ENCODE peak calls at places on chromosomes 7 and 10, in five cellular contexts. Z is MM.1S, F is fibroblast of lung, A is PC-3, K is neural progenitor cell. E is an unnamed sample. For H3K4me1, the result is how much of the 10 kb centered on the place peaks cover.

GRCh38 chr10:91652364-91652763 is 19.5 kb upstream of the PPP1R3C start:
- DNase-seq in Z (no peak), F (peak), A (peak), K (peak), E (no peak)

GRCh38 chr7:114874170-114874569 is 47.7 kb upstream of the MDFIC start:
- DNase-seq in Z (no peak), F (no peak), A (no peak), K (no peak), E (no peak)

GRCh38 chr7:111147708-111148107 is 56.8 kb downstream of the LRRN3 start:
- DNase-seq in Z (no peak), F (no peak), A (no peak), K (no peak), E (no peak)

GRCh38 chr7:104137971-104138370 is 69.8 kb downstream of the ORC5 start:
- DNase-seq in Z (no peak), F (peak), A (peak), K (peak), E (peak)

GRCh38 chr10:18381679-18382078 is 241.5 kb downstream of the CACNB2 start:
- DNase-seq in Z (no peak), F (no peak), A (no peak), K (no peak), E (no peak)

GRCh38 chr7:479115-479947 is 40.3 kb downstream of the PDGFA start:
- DNase-seq in Z (no peak), F (no peak), A (no peak), K (no peak), E (no peak)

GRCh38 chr10:77592946-77593636 is 44.5 kb downstream of the KCNMA1 start:
- DNase-seq in Z (no peak), F (peak), A (peak), K (no peak), E (no peak)

GRCh38 chr10:33015798-33016547 is 57.9 kb upstream of the ITGB1 start:
- DNase-seq in Z (no peak), F (peak), A (peak), K (no peak), E (no peak)

GRCh38 chr10:117784776-117785175 is 242.2 kb downstream of the EMX2 start:
- DNase-seq in Z (no peak), F (no peak), A (no peak), K (no peak), E (no peak)

GRCh38 chr10:59626523-59626869 is 83.2 kb downstream of the SLC16A9 start:
- DNase-seq in Z (no peak), F (no peak), A (peak), K (no peak), E (peak)

GRCh38 chr7:74479066-74479781 is 25.5 kb downstream of the GTF2IRD1 start:
- DNase-seq in Z (no peak), F (peak), A (peak), K (no peak), E (no peak)

GRCh38 chr10:1270490-1270889 is 214.3 kb downstream of the WDR37 start:
- DNase-seq in Z (no peak), F (no peak), A (no peak), K (no peak), E (no peak)

GRCh38 chr10:71638087-71638576 is 81.4 kb downstream of the C10orf105 start:
- DNase-seq in Z (no peak), F (no peak), A (peak), K (peak), E (peak)

GRCh38 chr10:72044417-72045041 is 43.8 kb downstream of the SPOCK2 start:
- DNase-seq in Z (no peak), F (peak), A (no peak), K (peak), E (no peak)

DNA sequence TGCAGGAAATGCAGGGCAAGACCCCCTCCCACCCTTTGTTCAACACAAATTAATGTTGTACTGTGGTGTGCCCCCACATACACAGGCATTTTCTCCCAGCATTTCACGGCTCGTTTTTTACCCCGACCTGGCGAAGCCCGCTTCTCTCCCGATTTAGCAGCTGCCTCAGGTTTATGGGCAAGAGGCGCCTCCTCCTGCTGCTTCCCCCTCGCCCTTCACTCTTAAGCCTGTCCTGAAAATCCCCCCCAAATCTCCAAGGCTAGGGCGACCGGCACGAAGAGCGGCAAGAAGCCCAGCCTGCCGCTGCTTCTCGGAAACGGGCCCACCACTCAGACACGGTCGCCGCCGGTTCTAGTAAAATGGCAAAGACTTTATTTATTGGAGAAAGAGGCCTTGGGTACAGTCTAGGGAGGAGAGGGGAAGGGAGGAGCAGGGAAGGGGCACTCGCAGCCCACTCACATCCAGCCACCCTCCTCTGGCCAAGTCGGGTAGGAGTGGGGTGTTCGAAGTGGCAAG is 3.4 kb downstream of the LBX1 start:
- DNase-seq in Z (no peak), F (no peak), A (no peak), K (no peak), E (peak)
- TF ChIP-seq EZH2 in Z (no peak), F (no peak), A (no peak), K (peak), E (no peak)

GRCh38 chr10:101064415-101065030 is 2.7 kb downstream of the KAZALD1 start:
- DNase-seq in Z (peak), F (no peak), A (no peak), K (no peak), E (no peak)

GRCh38 chr10:101063548-101064414 is 2.0 kb downstream of the KAZALD1 start:
- DNase-seq in Z (peak), F (no peak), A (no peak), K (peak), E (peak)

GRCh38 chr10:101062231-101063161 is 707 bp downstream of the KAZALD1 start:
- DNase-seq in Z (peak), F (peak), A (peak), K (peak), E (peak)

GRCh38 chr10:101061814-101062230 is at the start of gene KAZALD1:
- DNase-seq in Z (no peak), F (peak), A (no peak), K (no peak), E (no peak)

DNA sequence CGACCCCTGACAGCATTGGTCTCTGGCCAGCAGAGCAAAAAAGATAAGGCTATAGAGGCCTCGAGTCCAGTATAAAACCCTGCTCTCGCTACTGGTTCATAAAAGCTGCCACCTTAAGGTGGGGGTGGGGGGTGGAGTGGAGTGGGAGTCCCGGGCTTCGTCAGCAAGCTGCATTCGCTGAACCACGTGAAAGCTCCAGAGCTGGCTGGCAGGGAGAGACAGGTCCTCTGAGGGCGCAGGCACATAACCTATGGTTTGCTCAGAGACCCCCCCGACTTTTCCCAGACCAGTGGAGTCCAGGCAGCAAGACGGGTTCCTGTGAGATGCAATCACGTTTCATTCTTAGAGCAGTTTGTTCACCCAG is 1.4 kb downstream of the KAZALD1 start:
- DNase-seq in Z (peak), F (no peak), A (no peak), K (no peak), E (no peak)
- H3K4me1 ChIP-seq in Z (under half), F (under half), A (under half), K (under half), E (under half)

DNA sequence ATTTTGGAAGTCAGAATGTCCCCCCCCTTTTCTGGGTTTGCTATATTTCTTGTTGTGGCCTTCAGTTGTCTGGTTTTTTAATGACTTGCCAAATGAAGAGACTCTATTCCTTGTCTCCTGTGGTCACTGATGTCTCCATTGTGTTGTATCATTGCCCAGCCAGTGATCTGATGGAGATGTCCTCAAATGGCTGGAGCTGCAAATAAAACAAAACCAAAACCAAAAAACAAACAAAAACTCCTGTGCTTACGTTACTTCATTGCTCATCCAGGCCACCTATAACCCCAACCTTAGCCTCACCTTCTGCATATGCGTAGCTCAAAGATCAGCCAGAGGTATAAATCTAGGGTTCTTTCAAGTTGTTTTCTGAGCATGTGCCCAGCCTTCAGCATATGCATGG is 5.1 kb downstream of the RBM33 start:
- DNase-seq in Z (no peak), F (no peak), A (no peak), K (no peak), E (no peak)
- TF ChIP-seq EZH2 in Z (no peak), F (no peak), A (no peak), K (no peak), E (no peak)

DNA sequence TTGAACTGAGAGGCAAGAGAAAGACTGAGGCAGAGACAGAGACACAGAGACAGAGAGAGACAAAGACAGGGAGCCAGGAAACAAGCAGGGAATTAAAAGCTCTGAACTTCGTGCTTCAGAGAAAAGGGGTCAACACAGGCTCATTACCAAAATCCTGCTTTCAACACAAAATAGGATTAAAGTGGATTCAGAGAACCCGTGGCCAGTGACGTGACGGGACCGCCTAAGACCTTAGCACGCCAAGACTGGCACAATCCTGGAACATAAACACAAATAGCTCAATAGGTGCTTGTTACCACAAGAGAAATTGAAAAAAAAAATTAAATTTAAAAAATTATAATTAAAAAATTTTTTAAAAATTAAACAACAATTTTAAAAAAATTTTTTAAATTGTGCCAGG is 21.5 kb downstream of the ASB13 start:
- DNase-seq in Z (no peak), F (no peak), A (no peak), K (no peak), E (no peak)
- H3K4me1 ChIP-seq in Z (under half), F (under half), A (under half), K (under half), E (under half)

DNA sequence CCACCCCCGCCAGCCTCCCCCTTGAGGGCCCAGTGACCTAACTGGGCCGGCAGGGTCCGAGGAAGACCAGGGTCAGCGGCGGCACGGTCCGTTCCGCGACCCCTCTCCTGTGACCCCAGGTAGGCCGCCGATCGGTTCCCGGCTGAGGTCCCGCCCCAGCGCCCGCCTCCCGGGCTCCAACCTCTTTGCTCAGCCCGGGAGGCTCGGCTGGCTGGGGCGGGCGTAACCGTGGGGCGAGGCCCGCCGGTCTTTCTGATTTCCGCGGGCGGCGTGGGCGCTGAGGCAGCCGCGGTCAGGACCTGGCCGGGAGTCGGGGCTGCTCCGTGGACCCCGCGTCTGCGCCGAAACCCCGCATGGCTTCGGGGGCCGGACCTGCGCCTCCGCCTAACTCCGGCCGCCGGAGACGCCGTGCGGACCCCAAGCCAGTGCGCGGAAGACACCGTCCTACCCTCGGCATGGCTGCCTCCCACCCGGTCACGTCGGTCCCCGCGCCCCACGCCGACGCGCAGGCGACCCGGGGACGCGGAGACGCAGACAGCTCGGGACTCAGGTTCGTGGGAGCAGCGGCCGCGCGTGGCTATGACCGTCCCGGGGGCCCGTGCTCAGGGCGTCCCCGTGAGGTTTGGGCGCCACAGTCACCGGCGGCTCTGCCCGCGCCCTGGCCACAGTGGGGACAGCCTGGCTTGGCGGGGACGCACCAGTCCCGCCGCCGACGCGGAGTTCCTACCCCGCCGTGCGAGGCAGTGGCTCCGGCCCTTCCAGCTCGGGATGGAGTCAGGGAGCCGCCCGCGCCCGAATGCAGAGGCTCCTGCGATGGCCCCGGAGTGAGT is 1.0 kb upstream of the VENTX start:
- DNase-seq in Z (no peak), F (no peak), A (no peak), K (peak), E (peak)
- TF ChIP-seq EZH2 in Z (no peak), F (peak), A (no peak), K (peak), E (peak)

DNA sequence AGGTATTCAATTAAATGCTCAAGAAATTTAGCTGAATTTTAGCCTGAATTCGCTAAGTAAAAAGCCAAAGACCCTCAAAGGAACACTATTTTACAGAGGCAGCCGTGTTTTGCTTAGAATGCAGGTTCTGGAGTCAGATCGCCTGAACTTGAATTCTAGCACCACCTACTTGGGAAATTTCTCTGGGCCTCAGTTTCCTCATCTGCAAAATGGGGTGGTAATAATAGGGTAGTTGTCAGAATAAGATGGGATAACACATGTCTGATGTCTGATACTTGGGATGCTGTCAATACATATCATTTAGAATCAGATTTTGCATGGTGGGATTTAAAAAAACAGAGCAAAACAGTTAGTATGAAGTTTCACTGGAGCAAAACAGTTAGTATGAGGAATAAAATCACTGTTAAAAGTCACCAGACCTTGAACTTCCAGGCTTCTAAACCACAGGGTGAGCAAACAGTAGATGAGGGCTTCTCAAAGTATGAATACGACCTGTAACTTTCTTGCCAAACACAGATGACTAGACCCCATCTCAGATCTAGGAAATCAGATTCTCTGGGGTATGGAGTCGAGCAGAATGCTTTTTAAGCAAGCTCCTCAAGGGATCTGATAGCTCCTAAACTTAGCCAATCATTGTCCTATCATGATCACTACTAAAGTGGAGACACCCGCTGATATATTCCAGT is 75.4 kb downstream of the ATXN7L1 start:
- DNase-seq in Z (no peak), F (no peak), A (no peak), K (no peak), E (no peak)
- H3K4me1 ChIP-seq in Z (under half), F (under half), A (under half), K (under half), E (under half)

GRCh38 chr10:22856444-22857074 is 71.3 kb upstream of the ARMC3 start:
- DNase-seq in Z (no peak), F (no peak), A (no peak), K (no peak), E (no peak)
- TF ChIP-seq EZH2 in Z (no peak), F (no peak), A (no peak), K (no peak), E (no peak)

GRCh38 chr7:23969443-23969842 is 259.4 kb downstream of the STK31 start:
- DNase-seq in Z (no peak), F (no peak), A (no peak), K (no peak), E (no peak)
- H3K4me1 ChIP-seq in Z (under half), F (under half), A (under half), K (under half), E (under half)

GRCh38 chr7:27187158-27187701 is 2.2 kb upstream of the HOXA11 start:
- DNase-seq in Z (no peak), F (no peak), A (peak), K (no peak), E (no peak)
- TF ChIP-seq EZH2 in Z (no peak), F (peak), A (no peak), K (peak), E (peak)